ENCODE peak calls at places on chromosomes 6 and 20, in six cellular contexts. E, I, A, X, B and W are unnamed samples.

GRCh38 chr6:18263561-18264337 is 581 bp downstream of the DEK start:
- DNase-seq in E (peak), B (no peak), A (peak), X (peak), I (peak), W (peak)

GRCh38 chr6:43671011-43671800 is 16.4 kb downstream of the MRPS18A start:
- DNase-seq in X (no peak), B (no peak), I (no peak), A (no peak), E (no peak), W (no peak)

GRCh38 chr6:163585932-163586437 is 171.5 kb downstream of the QKI start:
- DNase-seq in I (peak), X (peak), E (no peak), A (peak), B (peak), W (no peak)

GRCh38 chr6:76416821-76417605 is 344.6 kb upstream of the IMPG1 start:
- DNase-seq in I (no peak), B (no peak), X (no peak), E (peak), A (no peak), W (no peak)

GRCh38 chr6:122187186-122187585 is 212.3 kb upstream of the HSF2 start:
- DNase-seq in B (peak), I (no peak), X (no peak), A (no peak), E (no peak), W (no peak)

GRCh38 chr6:85250586-85251216 is 199.2 kb upstream of the NT5E start:
- DNase-seq in I (peak), X (no peak), A (no peak), E (no peak), B (peak), W (no peak)

GRCh38 chr6:141244366-141244765 is 888.4 kb upstream of the GJE1 start:
- DNase-seq in E (no peak), I (no peak), X (no peak), A (no peak), B (no peak), W (no peak)

GRCh38 chr6:46949662-46950280 is 28.0 kb upstream of the ADGRF5 start:
- DNase-seq in X (peak), B (peak), A (no peak), E (no peak), I (no peak), W (no peak)

GRCh38 chr20:24102290-24102689 is 113.7 kb upstream of the GGTLC1 start:
- DNase-seq in E (no peak), A (peak), I (no peak), X (peak), B (no peak), W (peak)

GRCh38 chr6:154402081-154402780 is 45.6 kb upstream of the IPCEF1 start:
- DNase-seq in B (no peak), E (no peak), A (no peak), I (no peak), X (no peak), W (no peak)

GRCh38 chr6:35973670-35974222 is 50.7 kb downstream of the SLC26A8 start:
- DNase-seq in I (no peak), A (peak), E (no peak), X (peak), B (no peak), W (peak)

GRCh38 chr6:113591896-113592827 is 265.0 kb upstream of the MARCKS start:
- DNase-seq in I (no peak), B (peak), X (peak), E (peak), A (peak), W (no peak)

GRCh38 chr6:146341498-146342230 is 202.0 kb upstream of the RAB32 start:
- DNase-seq in B (no peak), I (no peak), A (no peak), E (no peak), X (peak), W (no peak)

GRCh38 chr20:11080776-11081406 is 407.1 kb upstream of the JAG1 start:
- DNase-seq in A (no peak), I (no peak), X (peak), B (no peak), E (no peak), W (no peak)

GRCh38 chr20:21900431-21900830 is 195.0 kb downstream of the PAX1 start:
- DNase-seq in A (no peak), E (no peak), X (no peak), I (no peak), B (no peak), W (no peak)

GRCh38 chr6:155604991-155605390 is 149.4 kb upstream of the NOX3 start:
- DNase-seq in B (peak), X (no peak), A (peak), E (no peak), I (no peak), W (no peak)

GRCh38 chr6:149317656-149318571 is at the start of gene TAB2:
- DNase-seq in A (peak), B (no peak), X (peak), E (peak), I (peak), W (peak)